ENCODE peak calls at places on chromosomes 2 and 18, in five cellular contexts. H is IMR-90, X is AG09309, G is astrocyte of the spinal cord, W is suprapubic skin. K is an unnamed sample.

GRCh38 chr2:109707281-109708147 is 86.6 kb upstream of the RGPD5 start:
- DNase-seq in X (no peak), W (no peak), H (no peak), G (no peak), K (no peak)

GRCh38 chr2:97900806-97901205 is 94.9 kb downstream of the TMEM131 start:
- DNase-seq in H (peak), G (no peak), X (no peak), W (no peak), K (no peak)

GRCh38 chr2:85472265-85472664 is 53.8 kb downstream of the SH2D6 start:
- DNase-seq in G (no peak), H (no peak), X (no peak), W (no peak), K (no peak)

GRCh38 chr2:24181849-24182248 is 7.0 kb downstream of the FAM228A start:
- DNase-seq in H (no peak), X (no peak), G (no peak), W (no peak), K (no peak)

GRCh38 chr2:232576995-232577394 is 26.5 kb downstream of the EIF4E2 start:
- DNase-seq in G (peak), W (no peak), X (no peak), H (peak), K (no peak)

GRCh38 chr2:147483293-147483669 is 361.5 kb upstream of the ACVR2A start:
- DNase-seq in W (no peak), G (no peak), X (no peak), H (no peak), K (no peak)

GRCh38 chr2:215754546-215754945 is 258.8 kb downstream of the MREG start:
- DNase-seq in H (no peak), X (no peak), G (no peak), W (no peak), K (no peak)

GRCh38 chr2:232928564-232929302 is 58.7 kb downstream of the SNORC start:
- DNase-seq in W (no peak), G (no peak), X (no peak), H (no peak), K (peak)

GRCh38 chr2:56230171-56230570 is 46.4 kb downstream of the CCDC85A start:
- DNase-seq in H (peak), G (no peak), W (no peak), X (no peak), K (no peak)

GRCh38 chr18:44731160-44731865 is 50.6 kb downstream of the SETBP1 start:
- DNase-seq in W (no peak), H (no peak), G (no peak), X (no peak), K (no peak)

GRCh38 chr2:71780162-71780561 is 326.8 kb downstream of the DYSF start:
- DNase-seq in W (no peak), H (no peak), G (no peak), X (no peak), K (no peak)

GRCh38 chr2:102620367-102620766 is 1.0 kb downstream of the SLC9A2 start:
- DNase-seq in H (no peak), G (no peak), X (no peak), W (no peak), K (peak)

GRCh38 chr2:44582363-44583008 is 220.7 kb downstream of the CAMKMT start:
- DNase-seq in X (peak), H (peak), G (no peak), W (no peak), K (no peak)

GRCh38 chr2:220396287-220396686 is 768.9 kb downstream of the SLC4A3 start:
- DNase-seq in X (peak), W (no peak), G (peak), H (peak), K (no peak)

GRCh38 chr18:61336766-61337165 is 3.5 kb downstream of the CDH20 start:
- DNase-seq in G (no peak), W (no peak), H (no peak), X (no peak), K (no peak)

GRCh38 chr2:196939381-196939780 is 12.9 kb upstream of the PGAP1 start:
- DNase-seq in H (peak), W (no peak), X (no peak), G (peak), K (no peak)

GRCh38 chr18:52082250-52082649 is 257.7 kb upstream of the DCC start:
- DNase-seq in W (no peak), X (no peak), H (no peak), G (no peak), K (no peak)

GRCh38 chr2:238129166-238130010 is 9.1 kb upstream of the KLHL30 start:
- DNase-seq in W (no peak), H (no peak), G (no peak), X (no peak), K (no peak)

GRCh38 chr2:238128061-238129040 is 10.1 kb upstream of the KLHL30 start:
- DNase-seq in X (no peak), W (no peak), H (no peak), G (no peak), K (no peak)

GRCh38 chr2:238126775-238127164 is 11.7 kb upstream of the KLHL30 start:
- DNase-seq in G (no peak), X (no peak), W (no peak), H (no peak), K (no peak)

GRCh38 chr2:238126338-238126737 is 12.1 kb upstream of the KLHL30 start:
- DNase-seq in X (no peak), G (no peak), W (no peak), H (no peak), K (no peak)

GRCh38 chr2:238127165-238128060 is 11.1 kb upstream of the KLHL30 start:
- DNase-seq in X (no peak), W (no peak), G (peak), H (peak), K (no peak)
- TF ChIP-seq CTCF in X (no peak), W (no peak), G (no peak), H (no peak), K (no peak)

GRCh38 chr2:144451443-144451842 is 68.5 kb downstream of the ZEB2 start:
- DNase-seq in W (no peak), H (no peak), G (no peak), X (no peak), K (no peak)

GRCh38 chr2:144454466-144455287 is 65.2 kb downstream of the ZEB2 start:
- DNase-seq in H (peak), G (no peak), X (no peak), W (no peak), K (no peak)

GRCh38 chr2:144453486-144454158 is 66.3 kb downstream of the ZEB2 start:
- DNase-seq in W (no peak), G (no peak), X (no peak), H (peak), K (no peak)

GRCh38 chr2:144453039-144453336 is 66.9 kb downstream of the ZEB2 start:
- DNase-seq in W (no peak), G (peak), H (peak), X (no peak), K (no peak)

DNA sequence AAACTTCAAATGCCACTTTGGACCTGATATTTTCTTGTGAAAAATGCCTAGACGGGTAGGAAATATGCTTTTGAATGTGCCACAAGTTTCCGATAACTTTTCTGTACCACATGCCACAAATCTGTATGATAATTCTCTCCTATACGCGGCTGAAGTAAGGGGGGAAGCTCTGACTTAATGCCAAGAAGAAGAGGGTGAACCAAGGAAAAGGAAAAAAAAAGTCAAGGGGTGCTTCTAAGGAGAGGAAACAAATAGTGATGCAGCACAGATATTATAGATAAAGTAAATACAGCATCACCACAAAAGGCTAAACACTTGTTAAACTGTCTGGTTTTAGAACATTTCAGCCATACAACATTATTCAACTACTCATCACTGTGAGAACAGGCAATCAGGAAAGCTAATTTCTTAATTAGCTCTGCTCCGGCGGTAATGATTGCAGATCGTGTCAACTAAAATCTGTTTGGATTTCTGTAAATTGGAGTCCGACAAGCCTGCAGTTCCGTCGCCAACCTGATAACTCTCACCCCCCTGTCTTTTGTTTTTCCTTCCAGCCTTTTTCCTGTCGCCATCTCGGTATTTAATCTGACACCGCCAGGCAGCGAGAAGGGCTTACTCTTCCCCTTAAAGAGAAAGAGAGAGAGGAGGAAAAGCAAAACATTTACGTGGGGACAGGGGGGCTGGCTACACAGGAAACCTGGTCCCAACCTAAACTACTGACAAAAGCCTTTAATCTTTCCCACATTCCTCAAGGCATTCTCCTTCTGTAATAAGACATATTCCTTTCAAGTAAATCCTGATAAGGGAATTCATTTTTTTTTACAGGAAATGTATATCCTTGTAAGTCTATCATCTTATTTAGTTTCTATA is 67.5 kb downstream of the ZEB2 start:
- DNase-seq in X (no peak), W (no peak), H (peak), G (peak), K (no peak)
- TF ChIP-seq CTCF in X (peak), W (peak), H (peak), G (peak), K (no peak)

GRCh38 chr2:10810175-10811161 is 2.1 kb downstream of the PDIA6 start:
- DNase-seq in H (peak), X (no peak), G (peak), W (no peak), K (peak)
- TF ChIP-seq CTCF in H (no peak), X (no peak), G (no peak), W (no peak), K (no peak)

DNA sequence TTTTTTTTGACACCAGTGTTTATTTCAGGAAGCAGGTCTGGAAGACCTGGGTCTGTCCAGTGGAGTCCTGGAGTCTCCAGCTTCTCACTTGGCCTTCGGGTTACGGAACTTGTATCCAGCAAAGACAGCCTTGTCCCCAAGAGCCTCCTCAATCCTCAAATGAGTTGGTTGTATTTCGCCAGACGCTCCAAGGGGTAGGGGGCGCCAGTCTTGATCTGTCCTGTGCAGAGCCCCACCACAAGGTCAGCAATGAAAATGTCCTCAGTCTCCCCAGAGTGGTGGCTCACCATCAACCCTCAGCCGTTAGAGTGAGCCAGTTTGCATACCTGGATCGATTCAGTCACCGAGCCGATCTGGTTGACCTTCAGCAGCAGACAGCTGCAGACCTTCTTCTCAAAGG is 21.9 kb downstream of the ASXL2 start:
- DNase-seq in H (no peak), G (no peak), W (no peak), X (no peak), K (no peak)
- TF ChIP-seq CTCF in H (no peak), G (no peak), W (no peak), X (no peak), K (peak)

GRCh38 chr2:161425966-161426365 is 9.9 kb downstream of the TBR1 start:
- DNase-seq in G (no peak), W (no peak), H (no peak), X (no peak), K (no peak)

GRCh38 chr2:161424179-161424763 is 8.2 kb downstream of the TBR1 start:
- DNase-seq in X (no peak), W (no peak), H (no peak), G (no peak), K (peak)

GRCh38 chr2:161424992-161425391 is 8.9 kb downstream of the TBR1 start:
- DNase-seq in W (no peak), X (no peak), G (peak), H (no peak), K (peak)

GRCh38 chr2:161422812-161423211 is 6.7 kb downstream of the TBR1 start:
- DNase-seq in G (no peak), W (no peak), H (no peak), X (no peak), K (peak)

GRCh38 chr2:161423351-161424178 is 7.5 kb downstream of the TBR1 start:
- DNase-seq in G (no peak), H (no peak), W (no peak), X (no peak), K (peak)
- TF ChIP-seq CTCF in G (no peak), H (no peak), W (no peak), X (no peak), K (no peak)

DNA sequence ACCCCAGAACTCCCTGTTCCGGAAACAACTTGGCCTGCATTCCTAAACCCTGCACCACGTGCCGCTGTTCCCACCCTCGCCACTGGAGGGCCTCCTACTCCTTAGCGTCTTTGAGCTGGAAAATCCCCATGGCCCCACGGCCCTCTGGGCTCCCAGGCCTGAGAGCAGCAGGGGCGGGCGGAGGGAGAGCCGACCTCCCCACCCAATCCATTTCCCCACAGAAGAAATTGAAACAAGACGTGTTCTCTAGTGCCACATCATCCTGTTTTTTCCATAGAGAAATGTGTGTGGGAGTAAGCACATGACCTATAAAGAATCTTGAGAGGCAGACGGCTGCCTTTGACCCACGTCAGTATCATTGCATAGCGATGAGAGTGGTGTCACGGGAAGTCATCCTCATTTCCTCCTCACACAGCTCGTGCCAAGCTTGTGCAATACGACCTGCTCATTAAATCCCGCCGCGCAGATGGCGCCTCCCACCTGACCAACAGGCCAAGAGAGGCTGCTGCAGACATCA is 79.2 kb downstream of the LAMA1 start:
- DNase-seq in H (peak), W (peak), X (peak), G (peak), K (no peak)
- TF ChIP-seq CTCF in H (peak), W (peak), X (peak), G (peak), K (peak)

DNA sequence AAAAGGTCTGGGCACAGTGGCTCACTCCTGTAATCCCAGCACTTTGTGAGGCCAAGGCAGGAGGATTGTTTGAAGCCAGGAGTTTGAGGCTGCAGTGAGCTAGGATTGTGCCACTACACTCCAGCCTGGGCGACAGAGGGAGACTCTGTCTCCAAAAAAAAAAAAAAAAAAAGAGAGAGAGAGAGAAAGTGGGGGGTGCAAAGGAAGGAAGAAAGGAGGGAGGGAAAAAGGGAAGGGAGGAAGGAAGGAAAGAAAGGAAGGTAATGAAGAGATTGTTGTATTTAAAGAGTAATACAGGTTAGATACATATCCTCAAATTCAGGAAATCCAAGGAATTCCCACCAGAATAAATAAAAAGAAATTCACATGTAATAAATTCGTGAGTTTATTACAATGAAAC is 19.5 kb downstream of the C2orf81 start:
- DNase-seq in X (no peak), G (no peak), W (no peak), H (no peak), K (no peak)
- TF ChIP-seq CTCF in X (no peak), G (no peak), W (no peak), H (no peak), K (no peak)

GRCh38 chr2:112768432-112768831 is 4.0 kb upstream of the CKAP2L start:
- DNase-seq in H (peak), G (no peak), X (peak), W (no peak), K (no peak)
- TF ChIP-seq CTCF in H (peak), G (no peak), X (peak), W (no peak), K (no peak)

GRCh38 chr2:118557016-118557415 is 290.4 kb downstream of the EN1 start:
- DNase-seq in W (no peak), G (no peak), X (no peak), H (no peak), K (no peak)

GRCh38 chr2:118557791-118558190 is 289.7 kb downstream of the EN1 start:
- DNase-seq in W (no peak), G (no peak), X (no peak), H (no peak), K (no peak)

GRCh38 chr2:118554616-118555015 is 292.8 kb downstream of the EN1 start:
- DNase-seq in X (no peak), G (no peak), W (no peak), H (no peak), K (no peak)
- TF ChIP-seq CTCF in X (peak), G (peak), W (peak), H (no peak), K (no peak)